ENCODE peak calls at places on chromosomes 16 and 17, in eight cellular contexts. Z is MM.1S; J is stimulated activated CD4-positive, alpha-beta T cell treated with anti-CD3 and anti-CD28 coated beads, Interleukin-4, amount 100 ng/mL, for 24 hours; H is HFFc6; B is CD4-positive, CD25-positive, alpha-beta regulatory T cell; I is activated gamma-delta T cell treated with Interleukin-2 at 50 U/mL for 16 hours; A is GM12865; G is ACHN. T is an unnamed sample.

GRCh38 chr16:1469693-1470201 is 5.1 kb downstream of the CLCN7 start:
- DNase-seq in Z (no peak), J (no peak), H (no peak), B (no peak), I (no peak), A (no peak), G (no peak), T (no peak)

GRCh38 chr16:51355195-51355594 is 204.1 kb upstream of the SALL1 start:
- DNase-seq in Z (no peak), J (no peak), H (no peak), B (no peak), I (no peak), A (no peak), G (no peak), T (no peak)

GRCh38 chr17:63173450-63173849 is 207.4 kb downstream of the TANC2 start:
- DNase-seq in Z (no peak), J (no peak), H (no peak), B (no peak), I (no peak), A (no peak), G (no peak), T (no peak)

GRCh38 chr16:6573577-6573976 is 759.1 kb upstream of the RBFOX1 start:
- DNase-seq in Z (peak), J (no peak), H (no peak), B (no peak), I (no peak), A (no peak), G (no peak), T (no peak)

GRCh38 chr17:17051791-17052461 is 9.7 kb downstream of the MPRIP start:
- DNase-seq in Z (no peak), J (no peak), H (no peak), B (no peak), I (no peak), A (no peak), G (no peak), T (no peak)

GRCh38 chr16:69720822-69721430 is 5.4 kb downstream of the NQO1 start:
- DNase-seq in Z (no peak), J (no peak), H (no peak), B (no peak), I (no peak), A (no peak), G (no peak), T (no peak)

GRCh38 chr17:27512511-27513346 is 56.5 kb downstream of the KSR1 start:
- DNase-seq in Z (no peak), J (no peak), H (no peak), B (no peak), I (no peak), A (no peak), G (no peak), T (no peak)

GRCh38 chr16:30472328-30472942 is at the start of gene ITGAL:
- DNase-seq in Z (peak), J (peak), H (no peak), B (peak), I (peak), A (peak), G (no peak), T (peak)

GRCh38 chr17:29574732-29575510 is 6.4 kb downstream of the TP53I13 start:
- DNase-seq in Z (no peak), J (no peak), H (no peak), B (no peak), I (no peak), A (no peak), G (no peak), T (no peak)

GRCh38 chr16:50245417-50246298 is 20.7 kb upstream of the ADCY7 start:
- DNase-seq in Z (peak), J (peak), H (peak), B (peak), I (peak), A (peak), G (peak), T (peak)

GRCh38 chr17:78268960-78269892 is 37.8 kb downstream of the TMEM235 start:
- DNase-seq in Z (no peak), J (no peak), H (no peak), B (no peak), I (no peak), A (no peak), G (no peak), T (no peak)

GRCh38 chr16:30349695-30350094 is 5.4 kb downstream of the CD2BP2 start:
- DNase-seq in Z (no peak), J (no peak), H (no peak), B (no peak), I (no peak), A (peak), G (no peak), T (no peak)

GRCh38 chr17:52140601-52141000 is 17.9 kb downstream of the CA10 start:
- DNase-seq in Z (no peak), J (no peak), H (no peak), B (no peak), I (no peak), A (no peak), G (no peak), T (no peak)

GRCh38 chr17:933168-934083 is 46.1 kb downstream of the NXN start:
- DNase-seq in Z (no peak), J (no peak), H (peak), B (no peak), I (no peak), A (no peak), G (peak), T (no peak)

GRCh38 chr16:2206780-2207433 is 1.7 kb downstream of the MLST8 start:
- DNase-seq in Z (no peak), J (no peak), H (no peak), B (no peak), I (no peak), A (no peak), G (no peak), T (no peak)

GRCh38 chr17:17890773-17891759 is 54.3 kb upstream of the SREBF1 start:
- DNase-seq in Z (peak), J (peak), H (peak), B (peak), I (peak), A (peak), G (peak), T (peak)

GRCh38 chr16:27676807-27677206 is 126.9 kb downstream of the KATNIP start:
- DNase-seq in Z (no peak), J (no peak), H (peak), B (no peak), I (no peak), A (no peak), G (peak), T (no peak)

GRCh38 chr17:45143767-45144198 is 4.5 kb upstream of the HEXIM1 start:
- DNase-seq in Z (no peak), J (peak), H (peak), B (no peak), I (no peak), A (no peak), G (no peak), T (no peak)

GRCh38 chr17:4599505-4600281 is 15.4 kb downstream of the SMTNL2 start:
- DNase-seq in Z (no peak), J (no peak), H (no peak), B (no peak), I (no peak), A (no peak), G (no peak), T (no peak)

GRCh38 chr17:27818311-27819170 is 18.2 kb upstream of the NOS2 start:
- DNase-seq in Z (no peak), J (no peak), H (no peak), B (no peak), I (no peak), A (no peak), G (no peak), T (no peak)

GRCh38 chr16:85871756-85872155 is 27.2 kb upstream of the IRF8 start:
- DNase-seq in Z (no peak), J (no peak), H (no peak), B (no peak), I (no peak), A (no peak), G (no peak), T (no peak)

GRCh38 chr16:82741073-82741615 is 114.4 kb downstream of the CDH13 start:
- DNase-seq in Z (no peak), J (no peak), H (peak), B (no peak), I (no peak), A (no peak), G (no peak), T (no peak)

GRCh38 chr17:58204796-58205195 is 12.3 kb downstream of the EPX start:
- DNase-seq in Z (no peak), J (no peak), H (no peak), B (no peak), I (no peak), A (no peak), G (no peak), T (no peak)

GRCh38 chr17:74299618-74300009 is 25.6 kb downstream of the DNAI2 start:
- DNase-seq in Z (no peak), J (no peak), H (no peak), B (no peak), I (no peak), A (no peak), G (no peak), T (no peak)